ENCODE peak calls at places on chromosomes 11 and 22, in seven cellular contexts. V is suprapubic skin; P is activated T-cell treated with anti-CD3 and anti-CD28 coated beads, Interleukin-2, amount 50 U/mL, for 72 hours; W is NCI-H345; N is NCI-H2029; E is GM12865; X is NCI-H460. T is an unnamed sample.

GRCh38 chr22:49176956-49177355 is 650.7 kb downstream of the BRD1 start:
- DNase-seq in N (no peak), X (no peak), V (no peak), W (no peak), P (no peak), E (no peak), T (no peak)

GRCh38 chr11:76562541-76562940 is 108.0 kb downstream of the LRRC32 start:
- DNase-seq in X (no peak), N (no peak), E (no peak), V (no peak), P (no peak), W (no peak), T (no peak)

GRCh38 chr11:58788355-58789023 is 56.0 kb downstream of the GLYATL2 start:
- DNase-seq in P (peak; percentile 28), N (peak; percentile 30), V (no peak), X (peak; percentile 35), E (peak; percentile 70), W (peak; percentile 60), T (no peak)

GRCh38 chr11:30107899-30108298 is 91.1 kb upstream of the KCNA4 start:
- DNase-seq in X (peak; percentile 85), N (no peak), E (no peak), P (no peak), V (no peak), W (no peak), T (no peak)

GRCh38 chr11:79980916-79981315 is 540.1 kb upstream of the TENM4 start:
- DNase-seq in N (no peak), P (no peak), W (no peak), V (no peak), X (no peak), E (no peak), T (no peak)

GRCh38 chr11:118610773-118611432 is 3.5 kb downstream of the PHLDB1 start:
- DNase-seq in E (peak; percentile 74), W (no peak), V (peak; percentile 82), N (peak; percentile 65), P (peak; percentile 87), X (peak; percentile 44), T (peak; percentile 95)

GRCh38 chr11:23540101-23540561 is 679.9 kb upstream of the CCDC179 start:
- DNase-seq in N (no peak), X (peak; percentile 35), E (peak; percentile 58), P (no peak), W (peak; percentile 40), V (no peak), T (no peak)

GRCh38 chr11:132395434-132395833 is 1025.0 kb downstream of the NTM start:
- DNase-seq in P (no peak), X (no peak), E (no peak), W (no peak), V (no peak), N (no peak), T (no peak)

GRCh38 chr22:19448076-19448607 is 631 bp upstream of the C22orf39 start:
- DNase-seq in P (peak; percentile 29), V (no peak), N (peak; percentile 16), X (peak; percentile 16), E (peak; percentile 86), W (peak; percentile 76), T (no peak)

GRCh38 chr11:71434576-71435130 is 13.5 kb downstream of the DHCR7 start:
- DNase-seq in W (no peak), X (no peak), P (no peak), N (no peak), E (no peak), V (peak; percentile 57), T (peak; percentile 79)

GRCh38 chr11:66619080-66619554 is 2.7 kb downstream of the RBM14 start:
- DNase-seq in V (no peak), P (no peak), X (no peak), N (no peak), W (no peak), E (peak; percentile 48), T (no peak)

GRCh38 chr11:108912587-108912986 is 247.7 kb downstream of the DDX10 start:
- DNase-seq in P (no peak), X (no peak), N (no peak), W (no peak), E (no peak), V (no peak), T (no peak)

GRCh38 chr22:24686280-24686679 is 83.3 kb downstream of the GGT1 start:
- DNase-seq in W (no peak), X (no peak), E (no peak), P (no peak), N (no peak), V (no peak), T (no peak)

GRCh38 chr22:26894766-26895485 is 237.5 kb downstream of the MIAT start:
- DNase-seq in N (peak; percentile 41), W (peak; percentile 42), V (no peak), X (peak; percentile 12), P (peak; percentile 9), E (no peak), T (no peak)

GRCh38 chr11:47980093-47980906 is at the start of gene PTPRJ:
- DNase-seq in X (no peak), W (peak; percentile 59), P (peak; percentile 75), V (peak; percentile 67), N (peak; percentile 47), E (peak; percentile 49), T (peak; percentile 91)

GRCh38 chr11:46265764-46266163 is 11.7 kb upstream of the CREB3L1 start:
- DNase-seq in X (no peak), W (no peak), P (no peak), N (no peak), E (peak; percentile 75), V (no peak), T (no peak)

GRCh38 chr11:117900144-117900651 is 23.7 kb upstream of the FXYD6 start:
- DNase-seq in V (no peak), X (no peak), P (no peak), W (no peak), E (peak; percentile 44), N (no peak), T (peak; percentile 28)

GRCh38 chr11:64876226-64876750 is 2.1 kb downstream of the EHD1 start:
- DNase-seq in E (no peak), W (no peak), V (no peak), N (no peak), P (peak; percentile 56), X (no peak), T (no peak)

GRCh38 chr22:45105281-45105700 is 58.4 kb upstream of the NUP50 start:
- DNase-seq in N (peak; percentile 81), E (no peak), V (no peak), X (no peak), P (no peak), W (peak; percentile 73), T (no peak)

GRCh38 chr11:45473491-45473890 is 187.3 kb upstream of the SYT13 start:
- DNase-seq in W (no peak), E (no peak), X (no peak), V (no peak), P (no peak), N (no peak), T (peak; percentile 49)

GRCh38 chr11:68349461-68350249 is 37.3 kb downstream of the LRP5 start:
- DNase-seq in N (no peak), V (no peak), X (no peak), W (no peak), E (no peak), P (no peak), T (no peak)

GRCh38 chr11:114321621-114322257 is 25.5 kb downstream of the NNMT start:
- DNase-seq in W (no peak), X (no peak), P (no peak), N (no peak), V (no peak), E (no peak), T (no peak)

GRCh38 chr22:44575344-44576268 is 77.6 kb upstream of the RTL6 start:
- DNase-seq in E (no peak), V (no peak), P (no peak), W (no peak), N (no peak), X (no peak), T (peak; percentile 60)

GRCh38 chr11:79617561-79617960 is 176.7 kb upstream of the TENM4 start:
- DNase-seq in P (no peak), E (no peak), X (no peak), N (no peak), W (no peak), V (no peak), T (no peak)

T was measured in mesenteric fat pad.